ENCODE peak calls at places on chromosome 3, in ten cellular contexts. U, H, R, M, X, Z, S, I, N and T are unnamed samples.

GRCh38 chr3:72123908-72124441 is 339.0 kb upstream of the PROK2 start:
- DNase-seq in Z (peak), S (peak), H (peak), M (peak), X (peak), N (peak), I (peak), R (peak), U (peak), T (no peak)

GRCh38 chr3:12998648-12999047 is 74.6 kb downstream of the IQSEC1 start:
- DNase-seq in U (no peak), N (no peak), M (no peak), S (no peak), R (no peak), I (no peak), H (no peak), Z (no peak), X (no peak), T (no peak)

GRCh38 chr3:30353711-30354467 is 252.5 kb upstream of the TGFBR2 start:
- DNase-seq in Z (no peak), I (peak), M (no peak), H (no peak), N (no peak), R (no peak), U (no peak), X (no peak), S (no peak), T (no peak)

GRCh38 chr3:55907616-55908015 is 420.5 kb upstream of the WNT5A start:
- DNase-seq in S (no peak), N (no peak), U (no peak), R (no peak), H (no peak), I (no peak), X (no peak), M (no peak), Z (no peak), T (no peak)

GRCh38 chr3:183142199-183142598 is 20.3 kb downstream of the LAMP3 start:
- DNase-seq in X (no peak), U (no peak), I (no peak), N (no peak), Z (no peak), S (no peak), H (no peak), M (no peak), R (no peak), T (no peak)

GRCh38 chr3:72152551-72153476 is 367.9 kb upstream of the PROK2 start:
- DNase-seq in Z (peak), N (peak), H (peak), S (peak), X (peak), M (peak), R (peak), U (no peak), I (peak), T (peak)

GRCh38 chr3:188573286-188573928 is 419.4 kb downstream of the LPP start:
- DNase-seq in H (no peak), R (no peak), I (no peak), Z (no peak), X (no peak), S (no peak), N (no peak), U (no peak), M (no peak), T (no peak)

GRCh38 chr3:146594843-146595482 is 10.2 kb downstream of the PLSCR5 start:
- DNase-seq in I (no peak), X (no peak), U (no peak), Z (no peak), H (peak), M (no peak), S (no peak), N (no peak), R (peak), T (no peak)

GRCh38 chr3:33956211-33956610 is 157.8 kb downstream of the PDCD6IP start:
- DNase-seq in N (no peak), U (no peak), R (no peak), X (no peak), M (no peak), S (no peak), H (no peak), Z (no peak), I (no peak), T (no peak)

GRCh38 chr3:179452872-179453271 is 1.6 kb upstream of the GNB4 start:
- DNase-seq in S (no peak), N (no peak), U (no peak), I (no peak), X (no peak), R (no peak), M (no peak), Z (no peak), H (no peak), T (no peak)

GRCh38 chr3:102183623-102184022 is 251.2 kb upstream of the ZPLD1 start:
- DNase-seq in I (no peak), N (no peak), Z (no peak), R (no peak), S (no peak), M (no peak), U (no peak), H (no peak), X (no peak), T (no peak)

GRCh38 chr3:102181202-102181920 is 253.5 kb upstream of the ZPLD1 start:
- DNase-seq in R (peak), H (peak), Z (no peak), I (no peak), S (no peak), U (no peak), M (no peak), X (no peak), N (peak), T (no peak)

GRCh38 chr3:102183186-102183585 is 251.6 kb upstream of the ZPLD1 start:
- DNase-seq in R (no peak), N (no peak), U (no peak), X (no peak), H (no peak), I (no peak), M (no peak), S (no peak), Z (no peak), T (no peak)

GRCh38 chr3:102180291-102180931 is 254.4 kb upstream of the ZPLD1 start:
- DNase-seq in X (no peak), R (peak), I (no peak), U (no peak), Z (no peak), N (peak), M (peak), H (peak), S (peak), T (no peak)

DNA sequence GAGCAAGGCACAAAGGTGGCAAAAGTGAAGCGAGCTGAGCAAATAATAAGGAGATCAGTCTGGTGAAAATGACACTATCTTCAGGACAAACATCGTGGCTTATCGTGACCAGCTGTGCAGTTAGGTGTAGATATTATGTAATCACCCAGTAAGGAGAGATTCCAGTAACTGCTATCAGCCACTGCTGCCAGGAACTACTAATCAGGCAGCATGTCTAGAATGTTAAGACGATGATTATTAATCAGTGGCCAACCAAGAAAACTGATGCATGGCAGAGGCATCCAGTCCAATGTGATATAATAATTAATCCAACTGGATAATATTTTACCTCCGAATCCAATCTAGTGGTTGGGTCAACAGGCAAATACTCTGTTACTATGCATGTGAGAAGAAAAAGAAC is 252.7 kb upstream of the ZPLD1 start:
- DNase-seq in R (peak), M (no peak), I (no peak), Z (no peak), X (no peak), H (peak), S (no peak), N (no peak), U (no peak), T (no peak)
- TF ChIP-seq CTCF in R (no peak), M (no peak), I (no peak), Z (no peak), X (no peak), H (no peak), S (no peak), N (no peak), U (no peak), T (no peak)

GRCh38 chr3:78871048-78871447 is 896.8 kb downstream of the ROBO1 start:
- DNase-seq in R (no peak), S (no peak), N (no peak), Z (no peak), M (no peak), H (peak), X (no peak), U (no peak), I (peak), T (no peak)
- H3K4me3 ChIP-seq in R (no peak), S (no peak), N (no peak), Z (no peak), M (no peak), H (no peak), X (no peak), U (no peak), I (no peak), T (no peak)

GRCh38 chr3:177481329-177481728 is 284.0 kb upstream of the TBL1XR1 start:
- DNase-seq in U (no peak), N (no peak), Z (no peak), I (no peak), X (no peak), R (no peak), S (no peak), M (no peak), H (no peak), T (no peak)

GRCh38 chr3:177484926-177485325 is 287.6 kb upstream of the TBL1XR1 start:
- DNase-seq in S (no peak), Z (no peak), I (no peak), H (no peak), X (no peak), N (no peak), M (no peak), U (no peak), R (no peak), T (no peak)

GRCh38 chr3:177482048-177482741 is 284.9 kb upstream of the TBL1XR1 start:
- DNase-seq in M (no peak), N (no peak), H (no peak), S (no peak), X (no peak), R (peak), I (no peak), Z (no peak), U (no peak), T (no peak)

GRCh38 chr3:177484206-177484605 is 286.9 kb upstream of the TBL1XR1 start:
- DNase-seq in X (no peak), I (no peak), Z (no peak), R (no peak), U (no peak), H (no peak), S (no peak), N (no peak), M (no peak), T (no peak)

DNA sequence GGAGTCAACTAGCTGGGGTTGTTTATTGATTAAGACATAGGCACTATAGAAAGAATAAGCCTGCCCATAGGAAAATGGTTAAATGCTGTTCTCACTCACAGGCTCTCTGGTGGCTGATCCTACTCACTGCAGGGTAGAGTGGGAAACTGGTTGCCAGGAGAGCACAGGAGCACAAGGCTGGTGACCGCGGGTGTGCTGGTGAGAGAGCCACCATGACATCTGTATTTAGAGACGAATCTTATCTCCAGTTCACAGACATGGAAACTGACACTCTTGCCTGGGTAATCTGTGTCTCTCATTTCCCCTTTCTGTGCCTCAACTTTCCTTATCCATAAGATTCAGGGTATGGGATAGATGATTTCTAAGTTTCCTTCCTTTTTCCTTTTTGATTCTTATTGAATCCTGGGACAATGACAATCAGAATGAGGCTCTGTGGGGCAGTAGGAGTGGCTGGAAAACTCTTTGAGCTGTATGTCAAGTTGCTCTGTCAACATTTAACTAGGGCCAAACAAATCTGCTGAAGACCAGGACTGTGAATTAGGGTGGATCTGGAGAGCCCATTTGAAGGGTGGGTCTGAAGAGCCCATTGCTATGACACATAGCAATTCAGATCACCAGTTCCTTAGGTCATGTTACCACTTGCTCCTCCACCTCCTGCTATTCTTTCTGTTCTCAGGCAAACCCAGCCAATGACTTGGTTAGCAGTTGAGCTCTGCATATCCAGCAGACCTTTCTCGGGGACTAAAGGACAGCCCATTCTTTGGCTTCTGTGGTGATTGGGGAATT is 286.1 kb upstream of the TBL1XR1 start:
- DNase-seq in U (no peak), X (no peak), N (no peak), Z (no peak), S (no peak), M (no peak), R (no peak), H (no peak), I (peak), T (no peak)
- TF ChIP-seq CTCF in U (no peak), X (no peak), N (peak), Z (peak), S (peak), M (no peak), R (no peak), H (peak), I (peak), T (peak)

GRCh38 chr3:154888386-154888785 is 191.7 kb upstream of the MME start:
- DNase-seq in Z (no peak), H (no peak), I (no peak), N (no peak), R (no peak), X (no peak), U (no peak), S (no peak), M (no peak), T (no peak)

GRCh38 chr3:154885016-154885415 is 195.1 kb upstream of the MME start:
- DNase-seq in U (no peak), M (no peak), R (peak), N (peak), H (peak), Z (no peak), I (no peak), X (no peak), S (no peak), T (no peak)

GRCh38 chr3:154886437-154886836 is 193.7 kb upstream of the MME start:
- DNase-seq in Z (no peak), M (peak), H (peak), I (peak), N (peak), U (no peak), R (peak), S (no peak), X (no peak), T (no peak)

GRCh38 chr3:154889227-154889634 is 190.9 kb upstream of the MME start:
- DNase-seq in R (no peak), M (no peak), I (no peak), U (no peak), S (no peak), H (no peak), X (no peak), N (no peak), Z (no peak), T (no peak)

DNA sequence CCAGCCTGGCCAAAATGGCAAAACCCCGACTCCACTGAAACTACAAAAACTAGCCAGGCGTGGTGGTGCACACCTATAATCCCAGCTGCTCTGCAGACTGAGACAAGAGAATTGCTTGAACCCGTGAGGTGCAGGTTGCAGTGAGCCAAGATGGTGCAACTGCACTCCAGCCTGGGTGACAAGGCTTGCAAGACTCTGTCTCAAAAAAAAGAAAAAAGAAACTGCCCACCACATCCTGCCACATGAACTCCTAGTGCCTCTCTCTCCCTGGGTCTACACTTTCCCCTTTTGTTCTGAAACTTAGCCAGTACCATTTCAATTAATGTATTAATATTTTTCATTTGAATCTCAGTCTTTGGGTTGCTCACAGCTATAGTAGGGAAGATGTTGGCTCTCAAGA is 192.2 kb upstream of the MME start:
- DNase-seq in H (no peak), R (no peak), U (no peak), S (no peak), X (no peak), M (no peak), N (no peak), I (no peak), Z (no peak), T (no peak)
- H3K4me3 ChIP-seq in H (no peak), R (no peak), U (no peak), S (no peak), X (no peak), M (no peak), N (no peak), I (no peak), Z (no peak), T (no peak)

GRCh38 chr3:76369170-76369569 is 583.8 kb upstream of the ZNF717 start:
- DNase-seq in M (no peak), I (no peak), R (peak), U (no peak), Z (no peak), N (no peak), H (peak), X (no peak), S (peak), T (no peak)
- TF ChIP-seq CTCF in M (peak), I (no peak), R (peak), U (no peak), Z (no peak), N (peak), H (peak), X (no peak), S (peak), T (no peak)

GRCh38 chr3:149080699-149081091 is 5.6 kb downstream of the HLTF start:
- DNase-seq in N (no peak), U (no peak), R (peak), S (no peak), M (no peak), Z (no peak), X (no peak), H (peak), I (peak), T (no peak)
- H3K4me3 ChIP-seq in N (no peak), U (no peak), R (no peak), S (no peak), M (no peak), Z (no peak), X (no peak), H (no peak), I (no peak), T (no peak)

DNA sequence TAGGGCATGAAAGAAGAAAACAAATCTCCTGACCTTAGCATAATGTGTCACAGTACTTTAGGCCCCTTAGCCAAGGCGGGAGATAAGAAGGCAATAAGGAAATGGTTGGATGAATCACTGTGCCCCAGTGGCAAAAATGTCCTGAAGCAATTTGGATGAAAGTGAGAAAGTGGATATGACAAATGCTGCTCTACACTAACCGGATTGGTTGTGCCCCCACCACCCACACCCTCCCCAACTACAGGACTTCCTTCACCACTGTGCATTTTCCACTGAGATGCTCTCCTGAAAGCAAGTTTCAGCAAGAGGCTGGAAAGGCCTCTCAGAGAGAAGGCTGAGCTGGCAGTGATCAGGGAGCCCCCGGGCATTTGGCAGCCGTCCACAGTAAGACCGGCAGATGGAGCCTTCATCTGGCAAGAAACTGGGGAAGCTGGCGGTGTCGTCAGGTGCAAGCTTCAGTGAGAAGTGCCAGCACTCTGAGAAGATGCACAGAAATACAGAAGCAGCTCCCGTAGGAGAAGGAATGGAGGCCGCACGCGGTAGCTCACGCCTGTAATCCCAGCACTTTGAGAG is 63.8 kb downstream of the ATP1B3 start:
- DNase-seq in S (peak), N (no peak), R (peak), H (peak), I (peak), X (no peak), Z (peak), M (no peak), U (peak), T (peak)
- TF ChIP-seq CTCF in S (no peak), N (peak), R (no peak), H (no peak), I (no peak), X (no peak), Z (no peak), M (no peak), U (no peak), T (no peak)